ENCODE peak calls at places on chromosomes 4 and X, in four cellular contexts. One of them, this sample, is unnamed.

GRCh38 chr4:154616731-154617130 is 4.3 kb upstream of the FGG start:
- DNase-seq in HepG2: no peak
- DNase-seq in K562: no peak
- DNase-seq in GM12878: peak; percentile 47
- DNase-seq in this sample: no peak

GRCh38 chr4:74189331-74190043 is 31.6 kb downstream of the MTHFD2L start:
- DNase-seq in HepG2: peak; percentile 64
- DNase-seq in K562: peak; percentile 33
- DNase-seq in GM12878: peak; percentile 25
- DNase-seq in this sample: peak; percentile 42

GRCh38 chrX:132636080-132636479 is 147.2 kb upstream of the MBNL3 start:
- DNase-seq in HepG2: no peak
- DNase-seq in K562: no peak
- DNase-seq in GM12878: no peak
- DNase-seq in this sample: no peak

GRCh38 chr4:162406637-162407370 is 243.0 kb upstream of the FSTL5 start:
- DNase-seq in HepG2: no peak
- DNase-seq in K562: no peak
- DNase-seq in GM12878: no peak
- DNase-seq in this sample: no peak

GRCh38 chrX:69539437-69539836 is 35.3 kb downstream of the NALF2 start:
- DNase-seq in HepG2: no peak
- DNase-seq in K562: no peak
- DNase-seq in GM12878: no peak
- DNase-seq in this sample: no peak

GRCh38 chrX:50281253-50281652 is 76.7 kb downstream of the CCNB3 start:
- DNase-seq in HepG2: no peak
- DNase-seq in K562: no peak
- DNase-seq in GM12878: no peak
- DNase-seq in this sample: no peak

GRCh38 chr4:15003891-15004700 is 1.8 kb downstream of the CPEB2 start:
- DNase-seq in HepG2: no peak
- DNase-seq in K562: peak; percentile 42
- DNase-seq in GM12878: no peak
- DNase-seq in this sample: peak; percentile 19

GRCh38 chr4:48141048-48141447 is 7.0 kb upstream of the TXK start:
- DNase-seq in HepG2: peak; percentile 20
- DNase-seq in K562: peak; percentile 27
- DNase-seq in GM12878: no peak
- DNase-seq in this sample: peak; percentile 14

GRCh38 chr4:156889616-156890594 is 81.7 kb downstream of the PDGFC start:
- DNase-seq in HepG2: no peak
- DNase-seq in K562: no peak
- DNase-seq in GM12878: no peak
- DNase-seq in this sample: no peak

GRCh38 chr4:186534056-186534455 is 21.3 kb downstream of the MTNR1A start:
- DNase-seq in HepG2: no peak
- DNase-seq in K562: no peak
- DNase-seq in GM12878: no peak
- DNase-seq in this sample: no peak

GRCh38 chrX:113594504-113594903 is 753.9 kb upstream of the AMOT start:
- DNase-seq in HepG2: no peak
- DNase-seq in K562: no peak
- DNase-seq in GM12878: no peak
- DNase-seq in this sample: no peak

GRCh38 chr4:2079926-2080325 is 20.8 kb downstream of the NAT8L start:
- DNase-seq in HepG2: no peak
- DNase-seq in K562: no peak
- DNase-seq in GM12878: no peak
- DNase-seq in this sample: no peak

GRCh38 chrX:10756365-10756915 is 136.1 kb upstream of the MID1 start:
- DNase-seq in HepG2: no peak
- DNase-seq in K562: no peak
- DNase-seq in GM12878: no peak
- DNase-seq in this sample: peak; percentile 18

GRCh38 chr4:143641406-143641805 is 59.1 kb downstream of the FREM3 start:
- DNase-seq in HepG2: no peak
- DNase-seq in K562: no peak
- DNase-seq in GM12878: no peak
- DNase-seq in this sample: no peak

GRCh38 chrX:40098264-40099045 is 697 bp upstream of the BCOR start:
- DNase-seq in HepG2: no peak
- DNase-seq in K562: no peak
- DNase-seq in GM12878: no peak
- DNase-seq in this sample: peak; percentile 55

GRCh38 chr4:107654694-107655093 is 65.3 kb downstream of the PAPSS1 start:
- DNase-seq in HepG2: peak; percentile 6
- DNase-seq in K562: no peak
- DNase-seq in GM12878: no peak
- DNase-seq in this sample: peak; percentile 70

GRCh38 chr4:53717064-53717549 is 125.8 kb upstream of the LNX1 start:
- DNase-seq in HepG2: no peak
- DNase-seq in K562: no peak
- DNase-seq in GM12878: no peak
- DNase-seq in this sample: no peak

GRCh38 chr4:135382280-135382679 is 1180.7 kb upstream of the PABPC4L start:
- DNase-seq in HepG2: no peak
- DNase-seq in K562: no peak
- DNase-seq in GM12878: no peak
- DNase-seq in this sample: peak; percentile 13

GRCh38 chr4:93633721-93634120 is 194.8 kb upstream of the ATOH1 start:
- DNase-seq in HepG2: no peak
- DNase-seq in K562: no peak
- DNase-seq in GM12878: no peak
- DNase-seq in this sample: no peak

GRCh38 chr4:47463235-47463956 is at the start of gene COMMD8:
- DNase-seq in HepG2: peak; percentile 92
- DNase-seq in K562: peak; percentile 96
- DNase-seq in GM12878: peak; percentile 91
- DNase-seq in this sample: peak; percentile 90

GRCh38 chr4:11748169-11748872 is 319.6 kb upstream of the HS3ST1 start:
- DNase-seq in HepG2: no peak
- DNase-seq in K562: no peak
- DNase-seq in GM12878: no peak
- DNase-seq in this sample: no peak

GRCh38 chr4:110867251-110867960 is 244.5 kb upstream of the PITX2 start:
- DNase-seq in HepG2: no peak
- DNase-seq in K562: no peak
- DNase-seq in GM12878: peak; percentile 44
- DNase-seq in this sample: no peak

GRCh38 chr4:69092190-69092589 is 4.1 kb upstream of the UGT2B7 start:
- DNase-seq in HepG2: no peak
- DNase-seq in K562: no peak
- DNase-seq in GM12878: no peak
- DNase-seq in this sample: no peak

GRCh38 chr4:75289843-75290616 is 224.2 kb downstream of the RCHY1 start:
- DNase-seq in HepG2: peak; percentile 20
- DNase-seq in K562: no peak
- DNase-seq in GM12878: peak; percentile 23
- DNase-seq in this sample: peak; percentile 28

GRCh38 chr4:160202802-160203201 is 1099.9 kb downstream of the RAPGEF2 start:
- DNase-seq in HepG2: no peak
- DNase-seq in K562: no peak
- DNase-seq in GM12878: no peak
- DNase-seq in this sample: no peak

GRCh38 chr4:71663780-71664179 is 120.1 kb downstream of the GC start:
- DNase-seq in HepG2: no peak
- DNase-seq in K562: no peak
- DNase-seq in GM12878: no peak
- DNase-seq in this sample: no peak

GRCh38 chr4:176156656-176157055 is 38.7 kb downstream of the SPATA4 start:
- DNase-seq in HepG2: no peak
- DNase-seq in K562: no peak
- DNase-seq in GM12878: no peak
- DNase-seq in this sample: no peak

GRCh38 chr4:98630804-98631454 is 27.5 kb downstream of the TSPAN5 start:
- DNase-seq in HepG2: no peak
- DNase-seq in K562: no peak
- DNase-seq in GM12878: no peak
- DNase-seq in this sample: no peak

GRCh38 chrX:131588995-131589394 is 45.1 kb downstream of the OR13H1 start:
- DNase-seq in HepG2: no peak
- DNase-seq in K562: no peak
- DNase-seq in GM12878: no peak
- DNase-seq in this sample: no peak

GRCh38 chr4:111562811-111563210 is 582.4 kb upstream of the FAM241A start:
- DNase-seq in HepG2: no peak
- DNase-seq in K562: no peak
- DNase-seq in GM12878: no peak
- DNase-seq in this sample: no peak

GRCh38 chr4:34043131-34043530 is 2201.2 kb downstream of the ARAP2 start:
- DNase-seq in HepG2: no peak
- DNase-seq in K562: no peak
- DNase-seq in GM12878: no peak
- DNase-seq in this sample: no peak

GRCh38 chr4:185847352-185848078 is 35.5 kb upstream of the SORBS2 start:
- DNase-seq in HepG2: peak; percentile 36
- DNase-seq in K562: no peak
- DNase-seq in GM12878: no peak
- DNase-seq in this sample: peak; percentile 8

GRCh38 chr4:109040441-109040840 is 262.0 kb downstream of the COL25A1 start:
- DNase-seq in HepG2: no peak
- DNase-seq in K562: no peak
- DNase-seq in GM12878: no peak
- DNase-seq in this sample: no peak

GRCh38 chrX:9530848-9531274 is 66.0 kb downstream of the TBL1X start:
- DNase-seq in HepG2: peak; percentile 60
- DNase-seq in K562: peak; percentile 69
- DNase-seq in GM12878: no peak
- DNase-seq in this sample: peak; percentile 75

GRCh38 chrX:70029790-70030189 is 19.9 kb downstream of the AWAT2 start:
- DNase-seq in HepG2: no peak
- DNase-seq in K562: no peak
- DNase-seq in GM12878: no peak
- DNase-seq in this sample: no peak

GRCh38 chr4:6177587-6178197 is 22.7 kb downstream of the JAKMIP1 start:
- DNase-seq in HepG2: no peak
- DNase-seq in K562: peak; percentile 59
- DNase-seq in GM12878: no peak
- DNase-seq in this sample: peak; percentile 34

GRCh38 chrX:120697053-120697452 is 67.2 kb upstream of the C1GALT1C1 start:
- DNase-seq in HepG2: no peak
- DNase-seq in K562: no peak
- DNase-seq in GM12878: peak; percentile 66
- DNase-seq in this sample: no peak

DNA sequence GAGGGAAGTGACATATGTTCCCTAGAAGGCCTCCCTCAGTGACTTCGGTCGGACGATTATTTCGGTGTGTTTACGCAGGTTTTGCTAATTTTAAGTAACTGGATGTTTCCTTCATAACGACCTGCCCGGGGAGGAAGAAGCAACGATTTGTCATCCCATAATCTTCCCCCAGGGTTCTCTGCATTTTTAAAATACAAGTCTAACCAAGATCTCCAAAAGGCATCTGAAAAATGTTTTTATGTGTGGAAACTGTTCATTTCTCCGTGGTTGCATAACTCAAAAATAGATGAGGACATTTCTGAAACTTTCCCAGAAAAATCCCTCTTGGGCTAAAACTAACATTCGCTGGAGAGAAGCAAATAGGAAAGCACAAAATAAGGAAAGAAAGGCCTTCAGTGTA is 195.4 kb downstream of the SHOX start:
- DNase-seq in HepG2: no peak
- DNase-seq in K562: no peak
- DNase-seq in GM12878: no peak
- DNase-seq in this sample: no peak
- TF ChIP-seq FOXM1 in HepG2: no peak
- TF ChIP-seq FOXM1 in K562: no peak
- TF ChIP-seq FOXM1 in GM12878: no peak
- TF ChIP-seq FOXM1 in this sample: no peak

GRCh38 chrX:149207518-149207917 is 297.6 kb downstream of the IDS start:
- DNase-seq in HepG2: no peak
- DNase-seq in K562: no peak
- DNase-seq in GM12878: no peak
- DNase-seq in this sample: no peak
- TF ChIP-seq BHLHE40 in HepG2: no peak
- TF ChIP-seq BHLHE40 in K562: no peak
- TF ChIP-seq BHLHE40 in GM12878: no peak
- TF ChIP-seq BHLHE40 in this sample: no peak

DNA sequence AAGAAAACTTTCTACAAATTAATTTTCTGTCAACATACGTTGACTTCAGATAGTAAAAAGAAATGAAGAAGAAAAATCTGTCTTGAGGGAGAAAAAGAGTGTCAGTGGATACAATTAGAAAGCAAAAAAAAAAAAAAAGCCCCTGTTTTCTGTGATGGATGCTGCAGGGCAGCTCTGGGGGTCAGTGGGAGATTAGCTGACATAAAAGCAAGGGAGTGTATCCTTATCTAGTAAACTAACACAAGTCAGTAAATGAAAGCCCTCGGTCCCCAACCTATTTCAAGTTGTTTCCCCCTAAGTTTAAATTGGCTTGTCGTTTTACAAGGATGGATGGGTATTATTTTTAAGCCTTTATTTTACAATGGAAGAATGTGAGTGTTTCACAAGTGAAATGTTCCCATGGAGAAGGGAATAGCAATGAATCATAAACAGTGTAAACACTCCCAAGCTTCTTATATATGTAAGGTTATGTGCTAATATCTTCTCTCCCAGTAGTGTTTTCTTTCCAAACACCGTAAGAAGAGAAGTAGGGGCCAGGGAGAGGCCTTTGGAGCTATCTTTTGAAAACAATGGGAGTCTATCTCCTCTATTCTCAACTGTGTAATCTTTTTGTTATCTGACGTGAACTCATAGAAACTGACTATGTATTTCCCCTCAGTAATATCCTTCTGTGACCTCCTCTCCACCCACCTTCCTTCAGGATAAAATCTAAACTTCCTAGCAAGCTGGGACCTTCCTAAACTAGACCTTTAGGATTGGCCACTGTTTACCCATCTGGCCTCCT is 347.7 kb downstream of the FBXO8 start:
- DNase-seq in HepG2: no peak
- DNase-seq in K562: no peak
- DNase-seq in GM12878: no peak
- DNase-seq in this sample: no peak
- TF ChIP-seq FOXM1 in HepG2: no peak
- TF ChIP-seq FOXM1 in K562: no peak
- TF ChIP-seq FOXM1 in GM12878: no peak
- TF ChIP-seq FOXM1 in this sample: no peak

DNA sequence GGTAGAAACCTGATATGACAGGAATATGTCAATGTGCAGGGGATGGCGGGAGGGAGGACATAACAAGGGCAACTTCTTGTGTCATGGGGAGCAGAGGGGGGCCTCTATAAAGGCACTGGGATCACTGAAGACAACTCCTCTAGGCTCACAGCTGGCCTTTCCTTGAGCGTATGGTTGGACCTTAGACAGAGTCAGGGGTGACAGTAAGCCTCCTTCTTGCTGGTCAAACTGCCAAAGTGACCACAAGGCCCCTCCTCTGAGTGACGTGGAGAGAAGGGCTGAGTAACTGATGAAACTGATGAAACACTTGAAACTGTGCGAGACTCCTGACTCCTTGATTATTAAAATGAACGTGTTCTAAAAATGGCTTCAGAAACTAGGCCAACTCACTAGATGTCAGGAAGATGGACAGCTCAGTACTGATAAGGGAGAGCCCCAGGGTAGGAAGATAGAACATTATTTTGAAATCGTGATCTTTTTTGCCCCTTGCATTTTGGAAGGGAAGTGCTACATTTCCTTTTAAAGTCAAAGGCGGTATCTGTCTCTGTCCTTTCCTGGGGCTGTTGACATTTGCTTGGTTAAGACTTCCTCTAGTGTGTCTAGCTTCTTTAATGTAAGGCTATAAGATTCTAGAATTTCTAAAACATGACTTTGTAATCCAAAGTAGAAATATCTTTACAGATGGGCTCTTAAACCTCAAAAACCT is 1.6 kb downstream of the RAB33A start:
- DNase-seq in HepG2: no peak
- DNase-seq in K562: peak; percentile 50
- DNase-seq in GM12878: peak; percentile 56
- DNase-seq in this sample: no peak
- TF ChIP-seq BHLHE40 in HepG2: no peak
- TF ChIP-seq BHLHE40 in K562: no peak
- TF ChIP-seq BHLHE40 in GM12878: no peak
- TF ChIP-seq BHLHE40 in this sample: no peak